ENCODE peak calls at places on chromosome 5, in five cellular contexts. G is AG04450, C is H1, J is spleen, N is endodermal cell. W is an unnamed sample.

GRCh38 chr5:171927345-171927941 is 79.0 kb downstream of the FBXW11 start:
- DNase-seq in J (no peak), N (no peak), G (no peak), C (no peak), W (no peak)

GRCh38 chr5:10564838-10565784 is 1.2 kb downstream of the ANKRD33B start:
- DNase-seq in G (no peak), N (peak), J (peak), C (peak), W (no peak)

GRCh38 chr5:80615266-80615914 is 39.1 kb upstream of the MSH3 start:
- DNase-seq in G (no peak), N (no peak), C (no peak), J (no peak), W (no peak)

GRCh38 chr5:92613546-92613945 is 967.5 kb downstream of the NR2F1-AS1 start:
- DNase-seq in G (no peak), J (no peak), C (no peak), N (no peak), W (no peak)

GRCh38 chr5:103834216-103834615 is 271.6 kb upstream of the NUDT12 start:
- DNase-seq in C (no peak), J (no peak), N (no peak), G (no peak), W (no peak)

GRCh38 chr5:167155387-167156051 is 1135.9 kb upstream of the WWC1 start:
- DNase-seq in C (no peak), N (no peak), J (no peak), G (no peak), W (no peak)

GRCh38 chr5:111187079-111187478 is 37.1 kb upstream of the CAMK4 start:
- DNase-seq in J (no peak), N (no peak), C (no peak), G (no peak), W (no peak)

GRCh38 chr5:144072518-144072927 is 97.9 kb downstream of the YIPF5 start:
- DNase-seq in J (no peak), N (no peak), C (no peak), G (no peak), W (no peak)

GRCh38 chr5:42309865-42310264 is 113.4 kb upstream of the GHR start:
- DNase-seq in C (no peak), G (no peak), J (no peak), N (no peak), W (no peak)

GRCh38 chr5:151005975-151006576 is 14.3 kb upstream of the GPX3 start:
- DNase-seq in J (no peak), G (peak), C (no peak), N (no peak), W (peak)

GRCh38 chr5:180034564-180034963 is 37.0 kb downstream of the RNF130 start:
- DNase-seq in G (no peak), N (no peak), C (no peak), J (no peak), W (no peak)

GRCh38 chr5:25489834-25490538 is 845.2 kb upstream of the CDH10 start:
- DNase-seq in J (no peak), C (no peak), G (no peak), N (no peak), W (no peak)

GRCh38 chr5:39506216-39506615 is 81.4 kb upstream of the DAB2 start:
- DNase-seq in J (no peak), G (no peak), C (no peak), N (no peak), W (no peak)

GRCh38 chr5:88109806-88110205 is 158.8 kb downstream of the TMEM161B start:
- DNase-seq in G (no peak), J (no peak), C (no peak), N (no peak), W (no peak)

GRCh38 chr5:159814222-159814621 is 102.1 kb upstream of the ADRA1B start:
- DNase-seq in N (no peak), C (no peak), J (no peak), G (no peak), W (no peak)

GRCh38 chr5:82406200-82406773 is 128.1 kb upstream of the RPS23 start:
- DNase-seq in N (no peak), C (no peak), G (no peak), J (no peak), W (no peak)

GRCh38 chr5:66842540-66842939 is 246.3 kb downstream of the MAST4 start:
- DNase-seq in C (no peak), G (no peak), J (no peak), N (peak), W (no peak)

GRCh38 chr5:170393958-170394357 is 4.8 kb upstream of the KCNMB1 start:
- DNase-seq in C (no peak), J (peak), G (no peak), N (no peak), W (no peak)

GRCh38 chr5:145680744-145681143 is 154.4 kb downstream of the PRELID2 start:
- DNase-seq in C (no peak), N (no peak), G (no peak), J (no peak), W (no peak)

GRCh38 chr5:145483211-145483610 is 351.9 kb downstream of the PRELID2 start:
- DNase-seq in G (no peak), N (no peak), C (no peak), J (no peak), W (no peak)

GRCh38 chr5:176725521-176725920 is 78.2 kb downstream of the TSPAN17 start:
- DNase-seq in J (no peak), G (no peak), N (no peak), C (peak), W (no peak)

GRCh38 chr5:61407706-61408105 is 75.6 kb downstream of the ZSWIM6 start:
- DNase-seq in G (no peak), J (no peak), C (no peak), N (no peak), W (no peak)

GRCh38 chr5:136065588-136065987 is 36.8 kb downstream of the TGFBI start:
- DNase-seq in J (no peak), C (no peak), G (no peak), N (peak), W (peak)

GRCh38 chr5:69334793-69335268 is 2.2 kb upstream of the CCDC125 start:
- DNase-seq in C (peak), J (peak), G (peak), N (peak), W (peak)

GRCh38 chr5:36744678-36745659 is 131.6 kb upstream of the NIPBL start:
- DNase-seq in J (peak), N (peak), C (peak), G (peak), W (peak)

GRCh38 chr5:73796164-73797141 is 170.5 kb downstream of the ARHGEF28 start:
- DNase-seq in N (peak), C (no peak), G (peak), J (no peak), W (no peak)

GRCh38 chr5:111853748-111854147 is 96.8 kb upstream of the NREP start:
- DNase-seq in N (no peak), G (no peak), C (no peak), J (no peak), W (no peak)

GRCh38 chr5:17314907-17315471 is 97.6 kb downstream of the BASP1 start:
- DNase-seq in G (no peak), J (no peak), C (no peak), N (no peak), W (no peak)

GRCh38 chr5:122258840-122259239 is 53.2 kb upstream of the SNCAIP start:
- DNase-seq in G (no peak), C (no peak), N (no peak), J (no peak), W (no peak)

GRCh38 chr5:36494756-36495637 is 111.4 kb upstream of the SLC1A3 start:
- DNase-seq in C (no peak), N (no peak), J (no peak), G (no peak), W (no peak)

GRCh38 chr5:72163349-72163983 is 56.2 kb downstream of the MAP1B start:
- DNase-seq in N (no peak), G (no peak), J (no peak), C (no peak), W (no peak)

GRCh38 chr5:68277427-68277826 is 61.9 kb downstream of the PIK3R1 start:
- DNase-seq in G (no peak), J (no peak), C (no peak), N (no peak), W (no peak)

GRCh38 chr5:142280066-142281011 is 44.5 kb downstream of the SPRY4 start:
- DNase-seq in C (peak), G (no peak), N (peak), J (no peak), W (peak)

GRCh38 chr5:178429156-178429468 is 161.1 kb downstream of the COL23A1 start:
- DNase-seq in J (no peak), N (no peak), G (no peak), C (no peak), W (peak)

GRCh38 chr5:135438712-135439111 is 8.4 kb downstream of the DCANP1 start:
- DNase-seq in C (peak), J (no peak), G (no peak), N (no peak), W (no peak)

GRCh38 chr5:118956727-118957126 is 31.6 kb downstream of the DTWD2 start:
- DNase-seq in G (no peak), C (no peak), N (no peak), J (no peak), W (no peak)

GRCh38 chr5:38677611-38678010 is 121.2 kb upstream of the LIFR start:
- DNase-seq in G (no peak), J (no peak), C (no peak), N (no peak), W (no peak)

DNA sequence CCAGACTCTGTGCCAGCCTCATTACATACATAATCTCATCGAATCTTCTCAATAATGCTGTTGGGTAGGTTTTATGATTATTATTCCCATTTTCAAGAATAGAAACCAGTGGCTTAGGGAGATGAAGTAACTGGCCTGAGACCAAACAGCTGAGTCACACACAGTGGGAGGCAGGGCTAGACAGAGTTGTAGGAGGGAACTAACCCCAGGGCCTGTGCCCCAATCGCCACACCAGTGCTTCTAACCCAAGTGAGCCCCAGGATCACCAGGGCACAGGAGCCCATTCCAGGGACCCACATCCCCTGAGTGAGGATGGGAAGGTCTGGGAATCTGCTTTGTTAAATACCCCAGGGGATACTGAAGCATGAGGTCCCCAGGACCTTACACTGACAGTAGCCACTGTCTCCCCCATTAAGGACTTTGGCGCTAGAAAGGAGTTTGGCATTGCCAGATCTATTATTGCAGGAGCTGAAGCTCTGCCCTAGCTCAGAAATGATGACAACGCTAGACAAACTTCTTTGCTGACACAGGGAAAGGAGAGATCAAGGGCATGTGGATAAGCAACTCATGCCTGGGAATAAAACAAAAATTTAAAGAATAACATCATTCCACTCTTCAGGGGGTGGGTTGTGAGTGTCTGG is 63.8 kb upstream of the PPARGC1B start:
- DNase-seq in J (no peak), C (no peak), N (no peak), G (no peak), W (no peak)
- TF ChIP-seq CTCF in J (no peak), C (no peak), N (no peak), G (no peak), W (no peak)

DNA sequence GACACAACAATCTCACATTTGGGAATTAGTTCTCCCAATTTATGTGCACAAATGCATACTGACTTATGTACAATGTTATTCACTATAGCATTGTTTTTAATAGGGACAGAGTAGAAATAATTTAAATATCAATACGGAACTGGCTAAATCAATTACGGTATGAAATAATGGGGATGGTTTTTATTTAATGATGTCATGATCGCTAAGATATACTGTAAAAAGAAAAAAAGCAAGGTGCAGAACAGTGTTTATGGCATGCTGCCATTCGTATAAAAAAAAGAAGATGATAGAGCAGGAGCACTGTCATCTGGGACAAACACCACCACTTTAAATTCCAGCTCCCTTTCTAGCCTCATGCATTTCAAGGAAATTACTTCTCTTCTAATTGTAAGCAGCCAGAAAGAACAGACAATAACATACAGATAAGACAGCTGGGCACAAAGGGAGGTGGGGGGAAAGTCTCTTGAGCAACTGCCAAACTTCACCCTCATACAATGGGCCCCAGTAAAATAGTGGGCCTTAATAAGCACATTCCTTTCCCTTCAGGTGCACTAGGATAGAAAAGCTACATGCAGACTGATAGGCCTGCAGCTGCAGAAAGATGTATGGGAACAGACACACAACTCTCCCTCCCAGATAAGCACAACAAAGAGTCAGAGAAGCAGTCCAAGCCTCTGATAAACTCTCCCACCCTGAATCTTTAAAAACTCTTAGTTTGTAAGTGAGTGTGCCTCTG is 8.4 kb downstream of the SREK1IP1 start:
- DNase-seq in N (peak), J (no peak), G (no peak), C (no peak), W (no peak)
- H3K27ac ChIP-seq in N (peak), J (no peak), G (no peak), C (no peak), W (no peak)

DNA sequence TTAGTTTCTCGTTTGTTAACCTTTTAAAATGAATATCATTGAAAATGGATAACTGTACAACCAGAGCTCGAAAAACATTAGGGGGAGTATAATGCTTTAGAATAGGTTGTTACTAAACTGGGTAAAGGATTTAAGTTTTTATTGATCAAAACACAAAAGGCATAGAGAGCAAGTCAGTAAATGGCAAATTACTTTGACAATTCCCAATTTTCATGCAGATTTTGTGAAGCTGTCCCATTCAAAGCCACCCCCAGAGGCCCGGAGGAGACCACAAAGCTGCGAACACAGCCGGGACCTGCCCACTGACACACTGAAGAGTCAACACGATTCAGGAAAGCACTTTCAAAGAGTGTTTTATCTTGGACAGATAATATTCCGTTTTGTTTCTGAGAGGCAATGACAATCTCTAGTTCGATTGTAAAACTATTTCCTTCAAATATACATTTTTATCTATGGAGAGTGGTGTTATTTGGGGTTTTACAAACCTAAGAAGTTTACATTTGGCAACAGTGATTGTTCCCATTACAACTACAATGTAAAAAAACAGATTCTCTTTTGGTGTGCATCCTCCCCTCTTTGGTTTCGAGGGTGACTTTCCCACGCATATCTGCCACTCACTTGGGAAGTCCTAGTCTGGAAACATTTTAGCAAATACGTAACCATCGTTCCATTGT is 182.6 kb upstream of the TBCA start:
- DNase-seq in J (no peak), N (peak), C (no peak), G (no peak), W (no peak)
- H3K4me3 ChIP-seq in J (no peak), N (peak), C (no peak), G (no peak), W (no peak)

GRCh38 chr5:52786937-52787599 is 648 bp upstream of the ITGA1 start:
- DNase-seq in G (no peak), C (no peak), N (peak), J (no peak), W (no peak)
- TF ChIP-seq CTCF in G (no peak), C (peak), N (peak), J (no peak), W (no peak)

DNA sequence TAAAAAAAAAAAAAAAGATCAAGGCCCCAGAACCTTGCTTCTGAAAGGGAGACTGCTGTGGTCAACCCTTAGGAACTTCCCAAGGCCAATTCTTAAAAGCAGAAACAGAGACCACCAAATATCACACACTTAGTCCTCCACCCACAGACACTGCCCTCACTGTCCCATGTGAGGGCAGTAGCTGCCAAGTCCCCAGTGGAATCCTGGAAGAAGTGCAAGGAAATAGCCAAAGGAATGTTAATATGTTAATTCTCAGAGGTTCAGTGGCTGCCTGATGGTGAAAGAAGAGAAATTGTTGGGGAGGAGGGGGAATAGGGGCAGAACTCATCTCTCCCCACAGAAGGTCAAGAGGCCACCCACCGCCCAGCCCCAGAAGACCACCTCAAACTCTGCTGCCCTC is 23.1 kb downstream of the FSTL4 start:
- DNase-seq in C (no peak), N (no peak), G (no peak), J (no peak), W (no peak)
- H3K27ac ChIP-seq in C (no peak), N (no peak), G (no peak), J (no peak), W (no peak)

DNA sequence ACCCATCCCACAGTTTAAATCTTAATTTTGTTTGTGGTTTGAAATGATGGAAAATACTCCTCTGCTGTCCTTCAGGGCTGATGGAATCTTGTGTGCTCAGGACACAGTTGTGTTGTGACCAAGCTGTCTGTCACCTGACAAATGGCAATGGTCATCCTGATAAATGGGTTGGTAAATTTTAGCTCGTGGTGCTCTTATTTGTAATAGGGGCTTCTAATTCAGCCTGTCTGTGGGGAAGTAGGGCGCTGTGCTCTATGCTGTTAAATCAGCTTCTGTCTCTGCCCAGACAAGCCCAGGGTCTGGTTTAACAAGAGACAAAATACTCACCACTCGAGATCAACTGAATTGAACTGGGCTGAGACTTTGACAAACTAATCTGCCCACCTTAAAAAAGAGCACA is 4.5 kb downstream of the LRRTM2 start:
- DNase-seq in N (no peak), G (no peak), C (no peak), J (no peak), W (no peak)
- H3K4me3 ChIP-seq in N (no peak), G (no peak), C (no peak), J (no peak), W (no peak)

GRCh38 chr5:114223866-114224265 is 138.0 kb upstream of the KCNN2 start:
- DNase-seq in G (no peak), J (no peak), C (no peak), N (peak), W (no peak)
- TF ChIP-seq CTCF in G (peak), J (no peak), C (peak), N (peak), W (no peak)

GRCh38 chr5:83518676-83519075 is 47.1 kb downstream of the VCAN start:
- DNase-seq in J (no peak), C (no peak), G (no peak), N (no peak), W (no peak)
- H3K27ac ChIP-seq in J (no peak), C (no peak), G (no peak), N (no peak), W (peak)

GRCh38 chr5:75338408-75338807 is 1.4 kb downstream of the HMGCR start:
- DNase-seq in G (no peak), C (no peak), J (no peak), N (no peak), W (no peak)
- H3K4me3 ChIP-seq in G (peak), C (peak), J (peak), N (peak), W (peak)

W was measured in coronary artery.